ENCODE peak calls at places on chromosomes 12 and 14, in seven cellular contexts. N, S, J, F, M, Q and W are unnamed samples.

GRCh38 chr14:98647754-98648153 is 624.2 kb downstream of the BCL11B start:
- DNase-seq in N (no peak), S (no peak), J (no peak), F (no peak), M (no peak), Q (no peak), W (no peak)

GRCh38 chr14:91349481-91350074 is 68.0 kb downstream of the CCDC88C start:
- DNase-seq in N (no peak), S (no peak), J (no peak), F (no peak), M (no peak), Q (no peak), W (no peak)

GRCh38 chr14:72104011-72104613 is 171.9 kb downstream of the RGS6 start:
- DNase-seq in N (no peak), S (no peak), J (no peak), F (no peak), M (no peak), Q (peak; percentile 3), W (no peak)

GRCh38 chr14:33846100-33846824 is 104.6 kb downstream of the EGLN3 start:
- DNase-seq in N (no peak), S (no peak), J (no peak), F (no peak), M (no peak), Q (no peak), W (no peak)

GRCh38 chr14:51095854-51096823 is 1.2 kb upstream of the TRIM9 start:
- DNase-seq in N (peak; percentile 51), S (peak; percentile 43), J (no peak), F (peak; percentile 35), M (no peak), Q (no peak), W (peak; percentile 58)

GRCh38 chr14:90368946-90369721 is 27.7 kb upstream of the CALM1 start:
- DNase-seq in N (peak; percentile 10), S (no peak), J (no peak), F (peak; percentile 33), M (no peak), Q (peak; percentile 36), W (no peak)

GRCh38 chr12:31234955-31235867 is 90.7 kb downstream of the SINHCAF start:
- DNase-seq in N (peak; percentile 42), S (peak; percentile 55), J (peak; percentile 56), F (peak; percentile 31), M (no peak), Q (peak; percentile 18), W (no peak)

GRCh38 chr12:131066886-131067490 is 113.3 kb downstream of the ADGRD1 start:
- DNase-seq in N (no peak), S (no peak), J (no peak), F (no peak), M (no peak), Q (no peak), W (peak; percentile 32)

GRCh38 chr12:6347367-6348338 is 5.8 kb upstream of the TNFRSF1A start:
- DNase-seq in N (peak; percentile 55), S (no peak), J (no peak), F (peak; percentile 64), M (no peak), Q (no peak), W (peak; percentile 60)

GRCh38 chr14:61476737-61477410 is 155.5 kb downstream of the PRKCH start:
- DNase-seq in N (peak; percentile 99), S (no peak), J (no peak), F (peak; percentile 99), M (no peak), Q (no peak), W (no peak)

GRCh38 chr12:65961731-65962130 is 137.4 kb downstream of the HMGA2 start:
- DNase-seq in N (peak; percentile 13), S (no peak), J (no peak), F (no peak), M (no peak), Q (no peak), W (no peak)

GRCh38 chr12:113477842-113478215 is 6.2 kb upstream of the LHX5 start:
- DNase-seq in N (no peak), S (no peak), J (no peak), F (no peak), M (no peak), Q (no peak), W (no peak)

GRCh38 chr14:100110801-100111200 is 45.6 kb downstream of the EVL start:
- DNase-seq in N (no peak), S (no peak), J (no peak), F (no peak), M (no peak), Q (no peak), W (no peak)

GRCh38 chr12:129544716-129545115 is 359.1 kb downstream of the TMEM132D start:
- DNase-seq in N (no peak), S (no peak), J (no peak), F (no peak), M (no peak), Q (no peak), W (no peak)

GRCh38 chr12:123270380-123271181 is 1.1 kb downstream of the CDK2AP1 start:
- DNase-seq in N (peak; percentile 50), S (peak; percentile 58), J (peak; percentile 11), F (peak; percentile 28), M (no peak), Q (no peak), W (peak; percentile 59)

GRCh38 chr12:124392991-124393790 is 98.3 kb downstream of the RFLNA start:
- DNase-seq in N (peak; percentile 81), S (peak; percentile 93), J (peak; percentile 97), F (peak; percentile 58), M (no peak), Q (no peak), W (peak; percentile 92)

GRCh38 chr12:15856097-15856982 is 25.8 kb upstream of the STRAP start:
- DNase-seq in N (peak; percentile 89), S (no peak), J (peak; percentile 63), F (peak; percentile 76), M (no peak), Q (peak; percentile 68), W (no peak)

GRCh38 chr12:28369483-28369882 is 179.2 kb downstream of the CCDC91 start:
- DNase-seq in N (no peak), S (no peak), J (no peak), F (no peak), M (no peak), Q (no peak), W (no peak)

DNA sequence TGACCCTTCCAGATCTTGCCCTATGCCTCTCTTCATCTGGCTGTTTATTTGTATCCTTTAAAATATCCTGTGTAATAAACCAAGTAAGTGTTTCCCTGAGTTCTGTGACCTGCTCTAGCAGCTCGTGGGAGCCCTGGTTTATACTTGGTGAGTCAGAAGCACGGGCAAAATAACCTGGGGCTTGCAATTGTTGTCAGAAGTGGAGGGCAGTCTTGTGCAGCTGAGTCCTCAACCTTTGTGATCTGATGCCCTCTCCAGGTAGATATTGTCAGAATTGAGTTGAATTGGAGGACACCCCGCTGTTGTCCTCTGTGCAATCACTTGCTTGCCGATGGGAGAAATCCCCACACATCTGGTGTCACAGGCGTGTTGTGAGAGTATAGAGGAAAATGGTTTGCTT is 62.5 kb upstream of the PRICKLE1 start:
- DNase-seq in N (no peak), S (no peak), J (peak; percentile 1), F (no peak), M (no peak), Q (no peak), W (no peak)
- TF ChIP-seq CTCF in N (no peak), S (no peak), J (no peak), F (no peak), M (no peak), Q (no peak), W (no peak)

DNA sequence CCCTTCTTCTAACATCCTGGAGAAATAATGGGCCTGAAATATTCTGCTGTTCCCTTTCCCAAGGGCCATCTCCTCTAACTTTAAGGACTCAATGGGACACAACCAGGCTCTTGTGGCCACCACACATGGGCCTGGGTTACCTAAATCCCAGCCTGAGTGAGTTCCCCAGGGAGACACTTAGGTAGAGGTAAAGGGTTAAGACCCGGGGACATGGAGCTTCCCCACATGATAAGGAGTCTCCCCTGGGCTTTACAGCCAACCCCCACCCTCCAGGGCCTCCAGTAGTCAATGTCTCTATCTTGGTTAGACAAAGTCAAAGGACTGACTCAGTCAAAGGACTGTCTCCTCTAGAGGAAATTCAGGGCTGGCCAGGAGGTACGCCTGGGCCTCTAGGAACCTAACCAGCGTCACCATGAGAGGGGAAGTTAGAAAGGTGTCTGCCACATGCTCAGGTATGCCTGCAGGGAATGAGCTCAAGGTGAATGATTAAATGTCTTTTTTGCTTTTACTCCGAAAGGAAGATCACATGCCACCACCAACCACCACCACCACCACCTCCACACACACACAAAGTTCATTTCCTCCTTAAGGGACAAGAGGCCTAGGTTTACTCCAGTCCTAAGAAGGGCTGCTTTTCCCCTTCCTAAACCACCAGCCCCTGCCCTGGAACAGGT is 6.9 kb downstream of the ZFP36L1 start:
- DNase-seq in N (peak; percentile 88), S (no peak), J (peak; percentile 54), F (no peak), M (no peak), Q (no peak), W (no peak)
- H3K4me3 ChIP-seq in N (no peak overlapping the region), S (no peak overlapping the region), J (no peak overlapping the region), F (no peak overlapping the region), M (no peak overlapping the region), Q (no peak overlapping the region), W (no peak overlapping the region)

GRCh38 chr14:57578427-57579220 is 85.0 kb upstream of the CCDC198 start:
- DNase-seq in N (no peak), S (no peak), J (no peak), F (no peak), M (no peak), Q (no peak), W (no peak)

GRCh38 chr14:57583396-57583795 is 89.7 kb upstream of the CCDC198 start:
- DNase-seq in N (no peak), S (no peak), J (no peak), F (no peak), M (no peak), Q (no peak), W (no peak)
- TF ChIP-seq CTCF in N (no peak), S (no peak), J (no peak), F (no peak), M (no peak), Q (no peak), W (no peak)

GRCh38 chr12:77686760-77687159 is 143.9 kb upstream of the NAV3 start:
- DNase-seq in N (peak; percentile 15), S (no peak), J (no peak), F (peak; percentile 34), M (no peak), Q (no peak), W (no peak)

GRCh38 chr12:77682488-77682887 is 148.2 kb upstream of the NAV3 start:
- DNase-seq in N (no peak), S (no peak), J (no peak), F (no peak), M (no peak), Q (no peak), W (no peak)

GRCh38 chr12:77687346-77687745 is 143.3 kb upstream of the NAV3 start:
- DNase-seq in N (no peak), S (no peak), J (no peak), F (no peak), M (no peak), Q (no peak), W (no peak)

GRCh38 chr12:77685906-77686305 is 144.8 kb upstream of the NAV3 start:
- DNase-seq in N (no peak), S (no peak), J (no peak), F (no peak), M (no peak), Q (no peak), W (no peak)

DNA sequence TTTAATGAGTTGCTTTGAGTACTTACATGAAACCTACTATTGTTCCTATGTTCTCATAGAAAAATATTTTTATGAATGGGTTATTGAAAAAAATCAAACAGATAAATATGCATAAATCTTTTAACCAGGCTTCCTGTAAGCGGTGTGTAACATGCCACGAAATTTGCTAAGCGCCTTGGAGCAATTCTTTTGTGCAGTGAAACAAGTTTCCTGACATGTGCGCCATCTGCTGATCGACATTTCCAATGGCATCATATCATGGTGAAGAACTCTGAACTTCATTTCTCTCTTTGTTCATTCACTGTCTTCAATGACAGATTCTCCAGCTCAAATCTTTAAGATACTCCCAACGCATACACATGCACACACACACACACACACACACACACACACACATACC is 145.6 kb upstream of the NAV3 start:
- DNase-seq in N (peak; percentile 88), S (no peak), J (peak; percentile 46), F (peak; percentile 80), M (no peak), Q (peak; percentile 71), W (peak; percentile 19)
- H3K4me3 ChIP-seq in N (no peak overlapping the region), S (no peak overlapping the region), J (no peak overlapping the region), F (no peak overlapping the region), M (no peak overlapping the region), Q (no peak overlapping the region), W (peak overlapping the region; percentile 22)